ENCODE peak calls at places on chromosome 22, in five cellular contexts. L is natural killer cell, G is skeletal muscle cell, H is glutamatergic neuron, U is T-cell. I is an unnamed sample.

GRCh38 chr22:20536590-20537324 is 29.3 kb downstream of the MED15 start:
- DNase-seq in G (no peak), L (no peak), H (peak), U (no peak), I (no peak)

GRCh38 chr22:27329966-27330645 is 471.4 kb downstream of the MN1 start:
- DNase-seq in L (no peak), G (no peak), H (no peak), U (no peak), I (no peak)

GRCh38 chr22:37282385-37282677 is at the start of gene CYTH4:
- DNase-seq in L (peak), H (no peak), U (peak), G (no peak), I (peak)

GRCh38 chr22:49533886-49534285 is 293.8 kb downstream of the BRD1 start:
- DNase-seq in L (no peak), H (no peak), G (no peak), U (no peak), I (no peak)

GRCh38 chr22:30718491-30718890 is 23.8 kb downstream of the OSBP2 start:
- DNase-seq in L (no peak), G (no peak), H (no peak), U (no peak), I (no peak)

GRCh38 chr22:45584121-45584570 is 81.5 kb downstream of the FBLN1 start:
- DNase-seq in L (no peak), G (peak), H (no peak), U (no peak), I (no peak)

GRCh38 chr22:45977551-45978274 is 751 bp upstream of the WNT7B start:
- DNase-seq in L (no peak), H (no peak), U (no peak), G (no peak), I (no peak)

GRCh38 chr22:25702046-25702445 is 39.9 kb upstream of the MYO18B start:
- DNase-seq in L (no peak), U (no peak), H (no peak), G (no peak), I (peak)

GRCh38 chr22:49660794-49661781 is 166.6 kb downstream of the BRD1 start:
- DNase-seq in L (no peak), G (no peak), U (no peak), H (no peak), I (no peak)

GRCh38 chr22:37818397-37819099 is 4.6 kb upstream of the GALR3 start:
- DNase-seq in H (peak), U (peak), G (no peak), L (peak), I (peak)

GRCh38 chr22:37107779-37108621 is 1.5 kb downstream of the TMPRSS6 start:
- DNase-seq in L (no peak), G (no peak), U (no peak), H (no peak), I (no peak)

GRCh38 chr22:30531651-30532608 is 14.6 kb downstream of the SEC14L6 start:
- DNase-seq in U (no peak), G (no peak), H (no peak), L (no peak), I (no peak)

GRCh38 chr22:44698531-44699421 is 3.2 kb upstream of the PRR5 start:
- DNase-seq in U (no peak), L (peak), G (peak), H (no peak), I (no peak)

GRCh38 chr22:27667121-27667843 is 134.3 kb downstream of the MN1 start:
- DNase-seq in G (no peak), H (no peak), U (no peak), L (no peak), I (no peak)

GRCh38 chr22:37120569-37121340 is 11.2 kb upstream of the TMPRSS6 start:
- DNase-seq in L (no peak), G (no peak), H (no peak), U (no peak), I (no peak)

GRCh38 chr22:43955040-43955882 is at the start of gene SAMM50:
- DNase-seq in G (peak), L (peak), H (peak), U (peak), I (peak)

GRCh38 chr22:43427296-43428004 is 15.6 kb downstream of the MPPED1 start:
- DNase-seq in L (no peak), U (no peak), H (peak), G (no peak), I (no peak)

GRCh38 chr22:45602824-45603301 is 68.8 kb upstream of the ATXN10 start:
- DNase-seq in L (no peak), U (no peak), G (no peak), H (no peak), I (no peak)

GRCh38 chr22:31342389-31343125 is 3.6 kb downstream of the PATZ1 start:
- DNase-seq in U (no peak), G (no peak), H (peak), L (no peak), I (no peak)

GRCh38 chr22:37768273-37768672 is 39.5 kb upstream of the GCAT start:
- DNase-seq in U (no peak), G (no peak), H (no peak), L (no peak), I (no peak)

GRCh38 chr22:19951351-19951750 is 9.7 kb upstream of the TXNRD2 start:
- DNase-seq in L (no peak), G (no peak), U (no peak), H (no peak), I (no peak)

GRCh38 chr22:23831261-23831660 is 7.5 kb downstream of the DERL3 start:
- DNase-seq in G (no peak), L (no peak), U (no peak), H (no peak), I (no peak)

GRCh38 chr22:22348127-22348814 is 103.7 kb downstream of the VPREB1 start:
- DNase-seq in G (no peak), L (no peak), U (no peak), H (peak), I (no peak)

GRCh38 chr22:24555496-24556253 is at the start of gene SNRPD3:
- DNase-seq in U (peak), H (peak), G (peak), L (peak), I (peak)

GRCh38 chr22:42611076-42611475 is 3.6 kb downstream of the POLDIP3 start:
- DNase-seq in G (no peak), H (no peak), L (no peak), U (no peak), I (no peak)

GRCh38 chr22:45688606-45689080 is 17.0 kb downstream of the ATXN10 start:
- DNase-seq in U (no peak), G (no peak), H (no peak), L (no peak), I (no peak)

GRCh38 chr22:42430486-42431125 is 1.6 kb downstream of the NFAM1 start:
- DNase-seq in L (no peak), U (no peak), H (no peak), G (no peak), I (no peak)

I was measured in naive B cell.